ENCODE peak calls at places on chromosome 2, in seven cellular contexts. One of them, this sample, is unnamed.

GRCh38 chr2:100422320-100422719 is 4.9 kb upstream of the CHST10 start:
- DNase-seq in stomach: no peak
- DNase-seq in transverse colon: no peak
- DNase-seq in prostate gland: no peak
- DNase-seq in HL-60: no peak
- DNase-seq in SK-N-MC: no peak
- DNase-seq in spleen: no peak
- DNase-seq in this sample: no peak

GRCh38 chr2:3953117-3953516 is 249.7 kb downstream of the DCDC2C start:
- DNase-seq in HL-60: no peak
- DNase-seq in transverse colon: no peak
- DNase-seq in prostate gland: no peak
- DNase-seq in spleen: peak
- DNase-seq in SK-N-MC: no peak
- DNase-seq in stomach: no peak
- DNase-seq in this sample: no peak

GRCh38 chr2:23019476-23019875 is 365.5 kb upstream of the KLHL29 start:
- DNase-seq in spleen: no peak
- DNase-seq in SK-N-MC: no peak
- DNase-seq in transverse colon: no peak
- DNase-seq in stomach: no peak
- DNase-seq in prostate gland: no peak
- DNase-seq in HL-60: no peak
- DNase-seq in this sample: no peak

GRCh38 chr2:162435676-162436075 is 91.7 kb downstream of the GCA start:
- DNase-seq in SK-N-MC: no peak
- DNase-seq in prostate gland: no peak
- DNase-seq in HL-60: no peak
- DNase-seq in transverse colon: no peak
- DNase-seq in spleen: no peak
- DNase-seq in stomach: no peak
- DNase-seq in this sample: no peak

GRCh38 chr2:102065675-102066252 is 74.0 kb downstream of the IL1R2 start:
- DNase-seq in HL-60: peak
- DNase-seq in transverse colon: no peak
- DNase-seq in spleen: peak
- DNase-seq in prostate gland: no peak
- DNase-seq in SK-N-MC: no peak
- DNase-seq in stomach: peak
- DNase-seq in this sample: peak

GRCh38 chr2:65655000-65655399 is 222.6 kb upstream of the SPRED2 start:
- DNase-seq in prostate gland: no peak
- DNase-seq in stomach: no peak
- DNase-seq in SK-N-MC: no peak
- DNase-seq in transverse colon: no peak
- DNase-seq in spleen: no peak
- DNase-seq in HL-60: no peak
- DNase-seq in this sample: no peak

GRCh38 chr2:3536682-3537632 is 17.6 kb upstream of the ADI1 start:
- DNase-seq in prostate gland: no peak
- DNase-seq in transverse colon: no peak
- DNase-seq in stomach: no peak
- DNase-seq in SK-N-MC: no peak
- DNase-seq in spleen: peak
- DNase-seq in HL-60: no peak
- DNase-seq in this sample: peak

GRCh38 chr2:101616411-101616810 is 81.1 kb upstream of the MAP4K4 start:
- DNase-seq in transverse colon: no peak
- DNase-seq in stomach: peak
- DNase-seq in HL-60: no peak
- DNase-seq in spleen: no peak
- DNase-seq in prostate gland: no peak
- DNase-seq in SK-N-MC: no peak
- DNase-seq in this sample: no peak

GRCh38 chr2:125582521-125582920 is 1073.4 kb upstream of the GYPC start:
- DNase-seq in stomach: no peak
- DNase-seq in spleen: no peak
- DNase-seq in HL-60: no peak
- DNase-seq in prostate gland: no peak
- DNase-seq in transverse colon: no peak
- DNase-seq in SK-N-MC: no peak
- DNase-seq in this sample: no peak

GRCh38 chr2:127859712-127860085 is 1.7 kb upstream of the POLR2D start:
- DNase-seq in stomach: peak
- DNase-seq in transverse colon: peak
- DNase-seq in prostate gland: peak
- DNase-seq in spleen: peak
- DNase-seq in HL-60: no peak
- DNase-seq in SK-N-MC: no peak
- DNase-seq in this sample: no peak

GRCh38 chr2:213669657-213670056 is 385.4 kb downstream of the SPAG16 start:
- DNase-seq in stomach: no peak
- DNase-seq in prostate gland: no peak
- DNase-seq in SK-N-MC: no peak
- DNase-seq in transverse colon: no peak
- DNase-seq in HL-60: no peak
- DNase-seq in spleen: no peak
- DNase-seq in this sample: no peak

GRCh38 chr2:161017780-161018440 is 142.3 kb upstream of the TANK start:
- DNase-seq in spleen: no peak
- DNase-seq in transverse colon: no peak
- DNase-seq in SK-N-MC: no peak
- DNase-seq in HL-60: no peak
- DNase-seq in prostate gland: no peak
- DNase-seq in stomach: no peak
- DNase-seq in this sample: no peak

GRCh38 chr2:127219716-127220090 is 396 bp downstream of the CYP27C1 start:
- DNase-seq in spleen: no peak
- DNase-seq in SK-N-MC: no peak
- DNase-seq in transverse colon: no peak
- DNase-seq in stomach: no peak
- DNase-seq in HL-60: no peak
- DNase-seq in prostate gland: no peak
- DNase-seq in this sample: peak

GRCh38 chr2:172865422-172865821 is 129.8 kb downstream of the RAPGEF4 start:
- DNase-seq in spleen: no peak
- DNase-seq in transverse colon: no peak
- DNase-seq in SK-N-MC: no peak
- DNase-seq in prostate gland: no peak
- DNase-seq in stomach: no peak
- DNase-seq in HL-60: no peak
- DNase-seq in this sample: no peak

GRCh38 chr2:30136729-30137444 is 9.9 kb upstream of the YPEL5 start:
- DNase-seq in SK-N-MC: no peak
- DNase-seq in stomach: no peak
- DNase-seq in transverse colon: no peak
- DNase-seq in HL-60: no peak
- DNase-seq in prostate gland: no peak
- DNase-seq in spleen: no peak
- DNase-seq in this sample: no peak
- H3K4me3 ChIP-seq in SK-N-MC: no peak
- H3K4me3 ChIP-seq in stomach: no peak
- H3K4me3 ChIP-seq in transverse colon: no peak
- H3K4me3 ChIP-seq in HL-60: no peak
- H3K4me3 ChIP-seq in prostate gland: no peak
- H3K4me3 ChIP-seq in spleen: no peak
- H3K4me3 ChIP-seq in this sample: no peak

GRCh38 chr2:47172922-47173695 is 18.0 kb upstream of the STPG4 start:
- DNase-seq in stomach: no peak
- DNase-seq in transverse colon: no peak
- DNase-seq in HL-60: no peak
- DNase-seq in prostate gland: no peak
- DNase-seq in spleen: no peak
- DNase-seq in SK-N-MC: no peak
- DNase-seq in this sample: no peak

GRCh38 chr2:47174731-47175361 is 19.7 kb upstream of the STPG4 start:
- DNase-seq in transverse colon: peak
- DNase-seq in SK-N-MC: no peak
- DNase-seq in stomach: peak
- DNase-seq in HL-60: no peak
- DNase-seq in prostate gland: peak
- DNase-seq in spleen: no peak
- DNase-seq in this sample: peak

GRCh38 chr2:47169784-47170183 is 14.7 kb upstream of the STPG4 start:
- DNase-seq in HL-60: no peak
- DNase-seq in spleen: no peak
- DNase-seq in stomach: no peak
- DNase-seq in prostate gland: no peak
- DNase-seq in transverse colon: no peak
- DNase-seq in SK-N-MC: no peak
- DNase-seq in this sample: no peak

GRCh38 chr2:47173986-47174730 is 19.1 kb upstream of the STPG4 start:
- DNase-seq in SK-N-MC: no peak
- DNase-seq in stomach: no peak
- DNase-seq in HL-60: no peak
- DNase-seq in spleen: no peak
- DNase-seq in prostate gland: no peak
- DNase-seq in transverse colon: no peak
- DNase-seq in this sample: no peak

DNA sequence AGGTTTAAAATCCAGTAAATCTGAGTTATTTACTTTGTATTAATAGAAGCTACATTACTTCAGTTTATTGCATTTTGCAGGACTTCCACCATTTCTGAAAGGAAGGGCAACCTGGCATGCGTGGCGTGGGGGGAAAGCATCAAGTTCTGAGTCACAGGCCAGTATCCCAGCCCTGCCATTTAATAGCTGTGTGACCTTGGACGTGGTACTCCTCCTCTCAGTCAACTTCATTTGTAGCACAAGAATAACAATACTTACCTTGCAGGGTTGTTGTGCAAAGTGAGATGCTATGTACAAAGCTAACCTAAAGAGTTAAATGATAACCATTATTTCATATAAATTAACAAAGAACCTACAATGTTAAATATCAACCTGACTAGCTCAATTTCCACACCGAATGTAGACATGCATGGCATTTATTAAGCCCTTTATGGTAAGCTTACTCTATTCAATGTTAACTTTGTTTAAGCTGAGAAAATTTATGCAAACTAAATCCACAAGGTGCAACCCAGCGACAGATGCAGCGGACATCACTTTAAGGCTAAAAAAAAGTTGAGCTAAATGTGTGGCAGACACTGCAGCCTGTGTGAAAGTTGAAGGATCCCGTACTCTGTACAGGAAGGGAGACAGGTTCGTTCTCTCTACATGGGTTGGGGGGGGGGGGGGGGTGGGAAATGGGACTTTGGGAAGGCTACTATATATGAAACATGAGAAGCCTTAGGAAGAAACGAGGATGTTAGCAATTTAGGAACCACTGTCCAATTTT is 17.2 kb upstream of the STPG4 start:
- DNase-seq in stomach: no peak
- DNase-seq in HL-60: no peak
- DNase-seq in SK-N-MC: no peak
- DNase-seq in prostate gland: no peak
- DNase-seq in transverse colon: no peak
- DNase-seq in spleen: no peak
- DNase-seq in this sample: no peak
- TF ChIP-seq POLR2AphosphoS5 in stomach: no peak
- TF ChIP-seq POLR2AphosphoS5 in HL-60: no peak
- TF ChIP-seq POLR2AphosphoS5 in SK-N-MC: no peak
- TF ChIP-seq POLR2AphosphoS5 in prostate gland: no peak
- TF ChIP-seq POLR2AphosphoS5 in transverse colon: no peak
- TF ChIP-seq POLR2AphosphoS5 in spleen: no peak
- TF ChIP-seq POLR2AphosphoS5 in this sample: no peak

DNA sequence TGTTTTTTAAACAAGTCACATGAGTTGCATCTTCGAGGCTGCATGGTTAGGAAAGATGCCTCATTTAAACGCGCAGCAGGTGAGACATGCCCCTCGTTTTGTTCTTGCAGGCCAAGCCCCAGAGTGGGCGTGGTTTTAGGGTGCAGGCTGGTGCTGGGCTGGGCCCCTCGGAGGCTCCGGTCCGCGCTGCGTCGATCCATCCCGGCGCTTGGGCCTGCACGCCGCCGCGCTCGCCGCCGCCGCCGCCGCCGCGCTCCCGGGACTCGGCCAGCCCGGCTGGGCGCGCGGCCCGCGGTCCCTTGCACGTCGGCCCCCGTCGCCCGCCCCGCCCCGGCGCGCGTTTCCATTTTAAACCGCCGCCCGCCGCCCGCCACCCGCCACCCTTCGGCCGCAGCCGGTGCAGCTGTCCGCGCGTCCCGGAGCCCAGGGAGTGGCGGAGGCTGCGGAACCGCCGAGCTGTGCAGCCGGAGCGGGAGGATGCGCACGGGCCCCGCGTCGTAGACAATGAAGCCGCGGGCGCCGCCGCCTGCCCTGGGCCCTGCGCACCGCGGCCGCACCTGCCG is 175.5 kb downstream of the AGAP1 start:
- DNase-seq in spleen: no peak
- DNase-seq in prostate gland: peak
- DNase-seq in HL-60: no peak
- DNase-seq in stomach: peak
- DNase-seq in transverse colon: peak
- DNase-seq in SK-N-MC: peak
- DNase-seq in this sample: peak
- H3K4me3 ChIP-seq in spleen: no peak
- H3K4me3 ChIP-seq in prostate gland: peak
- H3K4me3 ChIP-seq in HL-60: no peak
- H3K4me3 ChIP-seq in stomach: peak
- H3K4me3 ChIP-seq in transverse colon: peak
- H3K4me3 ChIP-seq in SK-N-MC: peak
- H3K4me3 ChIP-seq in this sample: peak

GRCh38 chr2:8391584-8391983 is 290.3 kb upstream of the ID2 start:
- DNase-seq in stomach: no peak
- DNase-seq in SK-N-MC: no peak
- DNase-seq in prostate gland: no peak
- DNase-seq in transverse colon: no peak
- DNase-seq in HL-60: no peak
- DNase-seq in spleen: no peak
- DNase-seq in this sample: no peak

GRCh38 chr2:8392098-8392844 is 289.6 kb upstream of the ID2 start:
- DNase-seq in spleen: no peak
- DNase-seq in SK-N-MC: no peak
- DNase-seq in stomach: no peak
- DNase-seq in transverse colon: no peak
- DNase-seq in HL-60: no peak
- DNase-seq in prostate gland: no peak
- DNase-seq in this sample: no peak

GRCh38 chr2:8391126-8391525 is 290.7 kb upstream of the ID2 start:
- DNase-seq in stomach: no peak
- DNase-seq in HL-60: no peak
- DNase-seq in spleen: no peak
- DNase-seq in prostate gland: no peak
- DNase-seq in transverse colon: no peak
- DNase-seq in SK-N-MC: no peak
- DNase-seq in this sample: no peak

GRCh38 chr2:8389373-8390108 is 292.3 kb upstream of the ID2 start:
- DNase-seq in HL-60: no peak
- DNase-seq in transverse colon: no peak
- DNase-seq in spleen: no peak
- DNase-seq in stomach: no peak
- DNase-seq in prostate gland: no peak
- DNase-seq in SK-N-MC: peak
- DNase-seq in this sample: no peak

DNA sequence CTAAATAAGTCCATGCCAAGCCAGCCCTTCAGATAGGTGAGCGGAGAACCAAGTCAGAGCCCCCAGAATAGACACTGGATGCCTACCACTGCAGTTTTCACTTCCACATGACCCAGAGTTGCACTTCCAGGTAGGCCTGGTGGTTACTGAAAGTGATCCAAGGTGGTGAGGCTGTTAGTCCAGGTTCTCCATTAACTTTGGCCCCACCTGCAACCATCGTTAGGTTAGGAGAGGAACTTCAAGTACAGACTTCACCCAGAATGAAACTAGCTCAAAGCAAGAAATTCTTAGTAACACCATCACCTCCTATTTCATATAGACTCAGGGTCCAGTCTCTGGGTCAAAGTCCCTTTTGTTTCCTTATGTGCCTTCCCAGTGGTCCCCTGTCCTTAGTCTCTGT is 293.1 kb upstream of the ID2 start:
- DNase-seq in transverse colon: no peak
- DNase-seq in HL-60: no peak
- DNase-seq in spleen: no peak
- DNase-seq in prostate gland: no peak
- DNase-seq in stomach: no peak
- DNase-seq in SK-N-MC: no peak
- DNase-seq in this sample: no peak
- TF ChIP-seq POLR2AphosphoS5 in transverse colon: no peak
- TF ChIP-seq POLR2AphosphoS5 in HL-60: no peak
- TF ChIP-seq POLR2AphosphoS5 in spleen: no peak
- TF ChIP-seq POLR2AphosphoS5 in prostate gland: no peak
- TF ChIP-seq POLR2AphosphoS5 in stomach: no peak
- TF ChIP-seq POLR2AphosphoS5 in SK-N-MC: no peak
- TF ChIP-seq POLR2AphosphoS5 in this sample: no peak